ENCODE peak calls at places on chromosome X, in five cellular contexts. L is tibial nerve, J is endodermal cell, Y is vagina, B is aorta. P is an unnamed sample.

GRCh38 chrX:134484039-134484438 is 24.1 kb downstream of the HPRT1 start:
- DNase-seq in B (no peak), Y (no peak), L (no peak), J (no peak), P (no peak)

GRCh38 chrX:153981771-153982533 is 9.4 kb downstream of the TMEM187 start:
- DNase-seq in B (peak; percentile 82), J (no peak), Y (no peak), L (peak; percentile 46), P (no peak)

GRCh38 chrX:3550160-3550765 is 163.2 kb downstream of the PRKX start:
- DNase-seq in B (no peak), Y (no peak), J (peak; percentile 63), L (no peak), P (no peak)

GRCh38 chrX:11724122-11725017 is 33.7 kb upstream of the MSL3 start:
- DNase-seq in Y (no peak), J (no peak), L (no peak), B (no peak), P (no peak)

GRCh38 chrX:124348152-124348551 is 1.8 kb downstream of the SH2D1A start:
- DNase-seq in J (no peak), L (no peak), B (no peak), Y (no peak), P (no peak)

GRCh38 chrX:8424941-8425340 is 39.7 kb upstream of the VCX3B start:
- DNase-seq in J (no peak), Y (no peak), L (no peak), B (no peak), P (no peak)

GRCh38 chrX:26925088-26925487 is 538.1 kb downstream of the PPP4R3C start:
- DNase-seq in Y (no peak), B (no peak), J (no peak), L (no peak), P (no peak)

GRCh38 chrX:7925867-7926472 is 1.2 kb downstream of the PNPLA4 start:
- DNase-seq in J (peak; percentile 83), B (peak; percentile 62), Y (no peak), L (no peak), P (peak; percentile 59)

GRCh38 chrX:63561425-63561824 is 210.3 kb upstream of the SPIN4 start:
- DNase-seq in Y (no peak), B (no peak), L (no peak), J (no peak), P (no peak)

GRCh38 chrX:103774070-103774642 is 2.5 kb upstream of the PLP1 start:
- DNase-seq in J (peak; percentile 87), B (no peak), L (no peak), Y (no peak), P (peak; percentile 46)

GRCh38 chrX:46690818-46691217 is 68.1 kb downstream of the SLC9A7 start:
- DNase-seq in J (no peak), B (no peak), Y (no peak), L (no peak), P (no peak)

GRCh38 chrX:140817943-140818342 is 108.4 kb downstream of the LINC00632 start:
- DNase-seq in Y (no peak), L (no peak), J (no peak), B (no peak), P (no peak)

GRCh38 chrX:15563056-15563455 is 37.7 kb downstream of the ACE2 start:
- DNase-seq in Y (no peak), L (no peak), J (no peak), B (no peak), P (no peak)

GRCh38 chrX:40552768-40553167 is 28.0 kb upstream of the ATP6AP2 start:
- DNase-seq in J (no peak), B (no peak), L (no peak), Y (no peak), P (no peak)

GRCh38 chrX:13077168-13077567 is 32.7 kb upstream of the FAM9C start:
- DNase-seq in J (no peak), B (peak; percentile 60), Y (no peak), L (no peak), P (no peak)

GRCh38 chrX:27918799-27919198 is 62.5 kb downstream of the DCAF8L1 start:
- DNase-seq in Y (no peak), L (no peak), B (no peak), J (no peak), P (no peak)

GRCh38 chrX:70439016-70439415 is 5.6 kb upstream of the DLG3 start:
- DNase-seq in L (no peak), J (no peak), Y (no peak), B (no peak), P (no peak)

GRCh38 chrX:28625223-28625622 is 38.0 kb downstream of the IL1RAPL1 start:
- DNase-seq in B (no peak), L (no peak), Y (no peak), J (peak; percentile 70), P (peak; percentile 53)

GRCh38 chrX:134480061-134480460 is 20.1 kb downstream of the HPRT1 start:
- DNase-seq in L (no peak), Y (no peak), J (no peak), B (no peak), P (no peak)

GRCh38 chrX:38282044-38282443 is 45.3 kb downstream of the RPGR start:
- DNase-seq in J (peak; percentile 45), Y (no peak), B (no peak), L (no peak), P (no peak)
- H3K27ac ChIP-seq in J (no peak overlapping the region), Y (no peak overlapping the region), B (no peak overlapping the region), L (no peak overlapping the region), P (no peak overlapping the region)

DNA sequence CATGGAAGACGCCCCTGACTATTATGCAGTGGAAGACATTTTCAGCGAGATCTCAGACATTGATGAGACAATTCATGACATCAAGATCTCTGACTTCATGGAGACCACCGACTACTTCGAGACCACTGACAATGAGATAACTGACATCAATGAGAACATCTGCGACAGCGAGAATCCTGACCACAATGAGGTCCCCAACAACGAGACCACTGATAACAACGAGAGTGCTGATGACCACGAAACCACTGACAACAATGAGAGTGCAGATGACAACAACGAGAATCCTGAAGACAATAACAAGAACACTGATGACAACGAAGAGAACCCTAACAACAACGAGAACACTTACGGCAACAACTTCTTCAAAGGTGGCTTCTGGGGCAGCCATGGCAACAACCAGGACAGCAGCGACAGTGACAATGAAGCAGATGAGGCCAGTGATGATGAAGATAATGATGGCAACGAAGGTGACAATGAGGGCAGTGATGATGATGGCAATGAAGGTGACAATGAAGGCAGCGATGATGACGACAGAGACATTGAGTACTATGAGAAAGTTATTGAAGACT is 3.6 kb downstream of the TSPYL2 start:
- DNase-seq in J (no peak), B (no peak), Y (no peak), L (no peak), P (no peak)
- H3K27ac ChIP-seq in J (no peak overlapping the region), B (no peak overlapping the region), Y (peak overlapping the region; percentile 94), L (peak overlapping the region; percentile 98), P (no peak overlapping the region)

GRCh38 chrX:19729761-19730160 is 157.6 kb downstream of the SH3KBP1 start:
- DNase-seq in L (no peak), B (no peak), Y (no peak), J (no peak), P (no peak)
- H3K27ac ChIP-seq in L (no peak overlapping the region), B (no peak overlapping the region), Y (no peak overlapping the region), J (no peak overlapping the region), P (no peak overlapping the region)

DNA sequence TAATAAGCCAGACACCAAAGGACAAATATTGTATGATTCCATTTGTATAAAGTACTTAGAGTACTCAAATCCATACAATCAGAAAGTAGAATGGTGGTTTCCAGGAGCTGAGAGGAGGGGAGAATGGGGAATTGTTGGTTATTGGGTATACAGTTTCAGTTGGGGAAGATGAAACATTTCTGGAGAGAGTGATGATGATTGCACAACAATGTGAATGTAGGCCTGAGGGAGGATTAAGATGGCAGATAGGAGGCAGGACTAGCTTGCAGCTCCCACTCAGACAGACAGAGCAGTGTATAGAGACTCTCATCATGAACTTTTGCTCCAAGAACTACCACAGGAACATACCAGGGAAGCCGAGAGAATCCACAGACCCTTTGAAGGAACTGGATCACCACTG is 75.7 kb upstream of the PAK3 start:
- DNase-seq in J (no peak), L (no peak), B (no peak), Y (no peak), P (no peak)
- H3K27ac ChIP-seq in J (no peak overlapping the region), L (no peak overlapping the region), B (no peak overlapping the region), Y (no peak overlapping the region), P (no peak overlapping the region)

GRCh38 chrX:107119281-107119680 is 659 bp upstream of the RBM41 start:
- DNase-seq in J (no peak), Y (no peak), B (no peak), L (no peak), P (no peak)

GRCh38 chrX:107117993-107118321 is 665 bp downstream of the RBM41 start:
- DNase-seq in Y (no peak), B (no peak), L (no peak), J (no peak), P (no peak)

GRCh38 chrX:107123750-107124149 is 5.1 kb upstream of the RBM41 start:
- DNase-seq in Y (no peak), B (no peak), L (no peak), J (no peak), P (no peak)

GRCh38 chrX:107118322-107119147 is at the start of gene RBM41:
- DNase-seq in L (peak; percentile 61), J (peak; percentile 87), Y (no peak), B (peak; percentile 86), P (peak; percentile 73)
- H3K27ac ChIP-seq in L (peak within 1 kb of the TSS; percentile 84), J (peak within 1 kb of the TSS; percentile 72), Y (peak within 1 kb of the TSS; percentile 73), B (peak within 1 kb of the TSS; percentile 12), P (peak within 1 kb of the TSS; percentile 11)

GRCh38 chrX:74293343-74293946 is 10.5 kb upstream of the ZCCHC13 start:
- DNase-seq in Y (no peak), L (peak; percentile 40), B (peak; percentile 88), J (peak; percentile 90), P (peak; percentile 84)
- H3K27ac ChIP-seq in Y (peak overlapping the region; percentile 90), L (peak overlapping the region; percentile 91), B (peak overlapping the region; percentile 5), J (peak overlapping the region; percentile 40), P (peak overlapping the region; percentile 93)

GRCh38 chrX:20267599-20267923 is 852 bp upstream of the RPS6KA3 start:
- DNase-seq in Y (no peak), L (no peak), J (no peak), B (no peak), P (no peak)
- H3K27ac ChIP-seq in Y (peak overlapping the region; percentile 78), L (peak overlapping the region; percentile 93), J (no peak overlapping the region), B (peak overlapping the region; percentile 58), P (no peak overlapping the region)

GRCh38 chrX:30301203-30301602 is 8.0 kb downstream of the NR0B1 start:
- DNase-seq in L (no peak), B (no peak), Y (no peak), J (no peak), P (no peak)
- H3K27ac ChIP-seq in L (no peak overlapping the region), B (no peak overlapping the region), Y (peak overlapping the region; percentile 24), J (no peak overlapping the region), P (no peak overlapping the region)

GRCh38 chrX:133444952-133445831 is 29.9 kb upstream of the GPC4 start:
- DNase-seq in L (no peak), Y (no peak), J (peak; percentile 83), B (no peak), P (peak; percentile 76)
- H3K27ac ChIP-seq in L (no peak overlapping the region), Y (no peak overlapping the region), J (no peak overlapping the region), B (no peak overlapping the region), P (peak overlapping the region; percentile 8)